ENCODE peak calls at places on chromosomes 3 and 15, in ten cellular contexts. P is T-helper 9 cell; B is natural killer cell treated with Interleukin-12 subunit alpha and Interleukin-12 subunit beta and Interleukin-15 and Interleukin-18, amount 100 ng/mL, for 72 hours; A is GM20000; L is endothelial cell; Y is ovary; F is T-cell; Z is NCI-H1105; T is memory B cell; M is endodermal cell. J is an unnamed sample.

GRCh38 chr3:195204360-195205166 is 66.4 kb downstream of the XXYLT1 start:
- DNase-seq in P (no peak), B (no peak), A (peak), L (no peak), Y (no peak), F (no peak), Z (peak), T (no peak), M (peak), J (no peak)

GRCh38 chr3:41267975-41268640 is 68.8 kb downstream of the CTNNB1 start:
- DNase-seq in P (no peak), B (no peak), A (no peak), L (no peak), Y (no peak), F (no peak), Z (no peak), T (no peak), M (no peak), J (no peak)

GRCh38 chr3:191148131-191148530 is 50.9 kb upstream of the OSTN start:
- DNase-seq in P (no peak), B (no peak), A (no peak), L (no peak), Y (no peak), F (no peak), Z (no peak), T (no peak), M (no peak), J (no peak)

GRCh38 chr3:134665243-134665642 is 14.4 kb upstream of the KY start:
- DNase-seq in P (no peak), B (no peak), A (no peak), L (no peak), Y (no peak), F (no peak), Z (no peak), T (no peak), M (no peak), J (no peak)

GRCh38 chr3:32896143-32896542 is 55.3 kb upstream of the CCR4 start:
- DNase-seq in P (no peak), B (no peak), A (no peak), L (no peak), Y (no peak), F (no peak), Z (no peak), T (no peak), M (no peak), J (no peak)

GRCh38 chr3:52325686-52326085 is 9.6 kb downstream of the DNAH1 start:
- DNase-seq in P (no peak), B (no peak), A (no peak), L (no peak), Y (no peak), F (no peak), Z (no peak), T (no peak), M (no peak), J (no peak)

GRCh38 chr3:195139091-195139875 is 131.7 kb downstream of the XXYLT1 start:
- DNase-seq in P (no peak), B (no peak), A (peak), L (no peak), Y (no peak), F (no peak), Z (no peak), T (no peak), M (no peak), J (peak)

GRCh38 chr15:48222627-48223026 is 16.5 kb downstream of the SLC12A1 start:
- DNase-seq in P (no peak), B (no peak), A (no peak), L (no peak), Y (no peak), F (no peak), Z (no peak), T (no peak), M (no peak), J (no peak)

GRCh38 chr3:32996755-32997091 is 45.3 kb downstream of the CCR4 start:
- DNase-seq in P (no peak), B (no peak), A (no peak), L (no peak), Y (no peak), F (no peak), Z (no peak), T (no peak), M (peak), J (no peak)

GRCh38 chr3:53320697-53321096 is 26.6 kb downstream of the DCP1A start:
- DNase-seq in P (no peak), B (no peak), A (no peak), L (no peak), Y (no peak), F (no peak), Z (no peak), T (no peak), M (no peak), J (no peak)

GRCh38 chr3:100396967-100397366 is 3.9 kb downstream of the TOMM70 start:
- DNase-seq in P (no peak), B (no peak), A (no peak), L (no peak), Y (no peak), F (no peak), Z (no peak), T (no peak), M (no peak), J (no peak)

GRCh38 chr15:85925649-85926237 is 131.0 kb upstream of the KLHL25 start:
- DNase-seq in P (no peak), B (no peak), A (no peak), L (no peak), Y (no peak), F (no peak), Z (no peak), T (no peak), M (peak), J (no peak)

GRCh38 chr3:40877651-40878463 is 321.4 kb upstream of the CTNNB1 start:
- DNase-seq in P (no peak), B (no peak), A (no peak), L (no peak), Y (peak), F (no peak), Z (no peak), T (no peak), M (no peak), J (no peak)

GRCh38 chr3:124814620-124815421 is 72.3 kb downstream of the ITGB5 start:
- DNase-seq in P (no peak), B (no peak), A (no peak), L (no peak), Y (no peak), F (no peak), Z (no peak), T (no peak), M (peak), J (no peak)

GRCh38 chr15:67771201-67771600 is 54.1 kb upstream of the SKOR1 start:
- DNase-seq in P (no peak), B (no peak), A (no peak), L (no peak), Y (no peak), F (no peak), Z (no peak), T (no peak), M (peak), J (no peak)

GRCh38 chr3:149542375-149543312 is 68.1 kb downstream of the TM4SF4 start:
- DNase-seq in P (no peak), B (no peak), A (no peak), L (no peak), Y (no peak), F (no peak), Z (no peak), T (no peak), M (no peak), J (no peak)

GRCh38 chr3:69499899-69500316 is 114.0 kb upstream of the FRMD4B start:
- DNase-seq in P (no peak), B (no peak), A (no peak), L (no peak), Y (peak), F (no peak), Z (no peak), T (no peak), M (no peak), J (no peak)

GRCh38 chr15:74424901-74425528 is 8.7 kb downstream of the SEMA7A start:
- DNase-seq in P (no peak), B (no peak), A (no peak), L (no peak), Y (no peak), F (no peak), Z (no peak), T (no peak), M (no peak), J (no peak)

GRCh38 chr3:171458056-171458856 is 1.9 kb downstream of the TNIK start:
- DNase-seq in P (peak), B (peak), A (no peak), L (peak), Y (no peak), F (peak), Z (no peak), T (no peak), M (peak), J (no peak)

GRCh38 chr3:127428344-127429001 is 140.6 kb upstream of the PRR20G start:
- DNase-seq in P (no peak), B (peak), A (no peak), L (no peak), Y (no peak), F (no peak), Z (no peak), T (no peak), M (peak), J (no peak)

GRCh38 chr3:55330355-55330754 is 156.8 kb downstream of the WNT5A start:
- DNase-seq in P (no peak), B (no peak), A (no peak), L (no peak), Y (no peak), F (no peak), Z (no peak), T (no peak), M (no peak), J (no peak)

GRCh38 chr3:124599147-124599765 is 131.0 kb upstream of the UMPS start:
- DNase-seq in P (no peak), B (no peak), A (no peak), L (no peak), Y (no peak), F (no peak), Z (no peak), T (no peak), M (no peak), J (no peak)

GRCh38 chr3:99023590-99024192 is 122.2 kb upstream of the DCBLD2 start:
- DNase-seq in P (no peak), B (no peak), A (peak), L (peak), Y (no peak), F (no peak), Z (peak), T (no peak), M (no peak), J (no peak)

J was measured in GM12891.